ENCODE peak calls at places on chromosomes 7 and 10, in eight cellular contexts. X is posterior vena cava; W is stimulated activated CD8-positive, alpha-beta memory T cell treated with anti-CD3 and anti-CD28 coated beads, Interleukin-12 subunit alpha, Interleukin-12 subunit beta, amount 100 ng/mL, for 4 hours; K is cerebellar cortex; J is Panc1; F is glutamatergic neuron; M is fibroblast of the aortic adventitia; E is NCI-H2029. C is an unnamed sample.

GRCh38 chr10:131998845-131999681 is 17.3 kb upstream of the BNIP3 start:
- DNase-seq in X (no peak), K (no peak), M (no peak), E (no peak), W (no peak), J (no peak), F (no peak), C (no peak)

GRCh38 chr7:48298779-48299178 is 127.5 kb downstream of the ABCA13 start:
- DNase-seq in F (no peak), X (no peak), J (peak; percentile 41), E (no peak), M (peak; percentile 43), W (no peak), K (no peak), C (no peak)

GRCh38 chr10:110501142-110501937 is 3.6 kb downstream of the DUSP5 start:
- DNase-seq in E (peak; percentile 13), K (peak; percentile 91), J (peak; percentile 88), X (peak; percentile 94), W (peak; percentile 31), M (peak; percentile 93), F (peak; percentile 70), C (no peak)

GRCh38 chr7:140586517-140586916 is 54.1 kb downstream of the DENND2A start:
- DNase-seq in J (no peak), W (no peak), E (no peak), X (no peak), K (peak; percentile 37), F (no peak), M (no peak), C (no peak)

GRCh38 chr7:47343056-47343455 is 238.9 kb downstream of the TNS3 start:
- DNase-seq in J (no peak), X (no peak), F (no peak), M (no peak), K (no peak), W (no peak), E (no peak), C (no peak)

GRCh38 chr10:84574101-84574500 is 245.7 kb downstream of the CCSER2 start:
- DNase-seq in F (no peak), M (no peak), J (no peak), E (no peak), X (no peak), K (no peak), W (no peak), C (no peak)

GRCh38 chr7:28903779-28904538 is 54.2 kb downstream of the TRIL start:
- DNase-seq in J (no peak), X (no peak), F (no peak), W (no peak), M (peak; percentile 34), K (no peak), E (no peak), C (no peak)

GRCh38 chr7:27148031-27148775 is 629 bp upstream of the HOXA6 start:
- DNase-seq in J (no peak), E (no peak), K (no peak), F (no peak), W (no peak), X (no peak), M (no peak), C (no peak)

GRCh38 chr10:3911713-3912442 is 126.9 kb upstream of the KLF6 start:
- DNase-seq in W (no peak), J (no peak), K (no peak), M (peak; percentile 49), X (peak; percentile 66), F (no peak), E (no peak), C (no peak)

GRCh38 chr7:16070806-16071205 is 350.5 kb downstream of the CRPPA start:
- DNase-seq in J (no peak), W (no peak), F (no peak), M (no peak), X (no peak), K (no peak), E (no peak), C (no peak)

GRCh38 chr10:113982745-113983144 is 60.9 kb upstream of the ADRB1 start:
- DNase-seq in J (no peak), K (no peak), M (no peak), E (no peak), W (no peak), X (no peak), F (no peak), C (no peak)